ENCODE peak calls at places on chromosomes 11 and 22, in nine cellular contexts. J is activated effector memory CD4-positive, alpha-beta T cell treated with Interleukin-2 at 50 U/mL for 16 hours; G is endodermal cell; I is amniotic stem cell; W is HFF-Myc; C is sciatic nerve; R is activated CD4-positive, alpha-beta T cell treated with anti-CD3 and anti-CD28 coated beads for 48 hours; A is astrocyte of the spinal cord; L is NCI-H524. Y is an unnamed sample.

GRCh38 chr11:77821349-77821851 is 456 bp downstream of the AAMDC start:
- DNase-seq in A (peak), C (peak), G (no peak), R (peak), W (no peak), I (no peak), L (peak), J (peak), Y (no peak)

GRCh38 chr11:57645716-57646085 is 4.0 kb downstream of the YPEL4 start:
- DNase-seq in C (peak), A (no peak), G (peak), I (no peak), R (no peak), L (no peak), W (no peak), J (no peak), Y (no peak)

GRCh38 chr11:65977621-65978390 is 16.3 kb downstream of the SART1 start:
- DNase-seq in W (no peak), C (no peak), J (no peak), A (no peak), R (no peak), I (no peak), L (no peak), G (no peak), Y (no peak)

GRCh38 chr11:93513763-93514162 is 29.4 kb downstream of the SMCO4 start:
- DNase-seq in J (no peak), G (no peak), A (no peak), I (no peak), W (no peak), C (no peak), L (peak), R (no peak), Y (no peak)

GRCh38 chr11:33064033-33064825 is 24.9 kb downstream of the TCP11L1 start:
- DNase-seq in L (no peak), W (no peak), A (no peak), R (no peak), I (no peak), J (no peak), G (peak), C (no peak), Y (no peak)

GRCh38 chr11:129268371-129268770 is 76.2 kb upstream of the ARHGAP32 start:
- DNase-seq in G (no peak), R (no peak), I (no peak), W (no peak), C (no peak), L (peak), A (no peak), J (no peak), Y (no peak)

GRCh38 chr11:9091044-9091936 is at the start of gene SCUBE2:
- DNase-seq in W (no peak), L (no peak), G (peak), C (no peak), R (no peak), I (no peak), A (no peak), J (no peak), Y (no peak)

GRCh38 chr11:80916180-80916811 is 1475.5 kb upstream of the TENM4 start:
- DNase-seq in A (no peak), W (no peak), C (no peak), G (no peak), J (no peak), I (no peak), R (no peak), L (no peak), Y (no peak)

GRCh38 chr22:33917744-33918406 is 2.4 kb downstream of the LARGE1 start:
- DNase-seq in J (no peak), C (no peak), I (no peak), L (peak), A (no peak), R (no peak), G (peak), W (no peak), Y (no peak)

GRCh38 chr11:9405721-9406120 is 21.3 kb downstream of the IPO7 start:
- DNase-seq in I (no peak), G (no peak), L (no peak), C (no peak), A (no peak), J (no peak), R (no peak), W (no peak), Y (no peak)

GRCh38 chr11:93652161-93652597 is 9.3 kb upstream of the CEP295 start:
- DNase-seq in J (no peak), R (peak), L (peak), I (no peak), W (peak), G (peak), A (peak), C (no peak), Y (no peak)

GRCh38 chr11:119432484-119433368 is 9.8 kb upstream of the THY1 start:
- DNase-seq in I (peak), W (peak), A (peak), C (no peak), L (no peak), G (no peak), J (no peak), R (no peak), Y (no peak)

GRCh38 chr11:111840143-111840542 is 31.2 kb downstream of the ALG9 start:
- DNase-seq in G (peak), J (no peak), L (no peak), R (no peak), C (no peak), W (no peak), A (peak), I (no peak), Y (no peak)

GRCh38 chr11:61281581-61282250 is 13.4 kb downstream of the VWCE start:
- DNase-seq in C (peak), I (no peak), R (peak), J (no peak), W (no peak), A (peak), G (peak), L (no peak), Y (peak)

GRCh38 chr11:124415356-124415923 is 9.2 kb downstream of the OR8B4 start:
- DNase-seq in R (no peak), G (no peak), W (peak), L (peak), J (no peak), C (no peak), I (peak), A (peak), Y (peak)

GRCh38 chr22:45864959-45865496 is 111.9 kb downstream of the WNT7B start:
- DNase-seq in G (no peak), W (no peak), I (no peak), A (no peak), C (no peak), L (no peak), J (no peak), R (no peak), Y (no peak)

GRCh38 chr11:102419181-102419580 is 33.4 kb downstream of the TMEM123 start:
- DNase-seq in C (no peak), R (no peak), L (no peak), W (no peak), I (no peak), J (no peak), A (no peak), G (no peak), Y (no peak)

GRCh38 chr11:123258877-123259276 is 63.8 kb upstream of the CLMP start:
- DNase-seq in I (no peak), J (no peak), A (no peak), R (no peak), C (no peak), L (no peak), G (no peak), W (no peak), Y (no peak)

GRCh38 chr11:67071420-67072284 is 15.0 kb downstream of the RHOD start:
- DNase-seq in G (peak), W (no peak), L (peak), R (peak), J (peak), I (no peak), A (peak), C (peak), Y (peak)

GRCh38 chr11:114172871-114173444 is 113.4 kb downstream of the ZBTB16 start:
- DNase-seq in I (no peak), L (no peak), W (no peak), G (no peak), A (no peak), C (no peak), J (no peak), R (no peak), Y (peak)

GRCh38 chr22:40951795-40952602 is 821 bp downstream of the RBX1 start:
- DNase-seq in G (no peak), A (no peak), J (no peak), I (no peak), R (no peak), L (no peak), W (no peak), C (no peak), Y (peak)

GRCh38 chr11:13942908-13943505 is 19.5 kb upstream of the SPON1 start:
- DNase-seq in L (no peak), J (no peak), R (no peak), W (no peak), I (no peak), A (peak), G (no peak), C (no peak), Y (no peak)

GRCh38 chr11:118910309-118911112 is 15.2 kb downstream of the BCL9L start:
- DNase-seq in J (peak), L (no peak), C (peak), W (no peak), I (peak), G (peak), R (peak), A (peak), Y (no peak)

GRCh38 chr11:79332017-79332416 is 108.8 kb downstream of the TENM4 start:
- DNase-seq in R (no peak), A (peak), I (no peak), J (no peak), C (no peak), G (no peak), L (no peak), W (no peak), Y (no peak)

GRCh38 chr11:79708319-79708928 is 267.6 kb upstream of the TENM4 start:
- DNase-seq in L (peak), J (no peak), C (no peak), R (no peak), G (peak), W (peak), I (peak), A (peak), Y (peak)

GRCh38 chr11:92267968-92268367 is 43.4 kb downstream of the FAT3 start:
- DNase-seq in L (no peak), J (no peak), A (no peak), C (no peak), G (no peak), R (no peak), I (no peak), W (no peak), Y (no peak)

GRCh38 chr11:93936416-93936815 is 84.7 kb upstream of the HEPHL1 start:
- DNase-seq in G (no peak), L (no peak), W (no peak), A (no peak), R (no peak), J (no peak), C (no peak), I (no peak), Y (peak)

GRCh38 chr22:42895087-42895486 is 38.0 kb upstream of the ARFGAP3 start:
- DNase-seq in W (no peak), L (no peak), C (no peak), G (no peak), A (no peak), J (no peak), I (no peak), R (peak), Y (no peak)

GRCh38 chr11:116312560-116313340 is 460.0 kb downstream of the BUD13 start:
- DNase-seq in L (peak), C (peak), J (no peak), R (no peak), A (peak), G (no peak), I (no peak), W (peak), Y (peak)

GRCh38 chr11:554824-555499 is 5.6 kb downstream of the LMNTD2 start:
- DNase-seq in G (peak), W (no peak), L (peak), R (peak), A (peak), I (no peak), J (peak), C (no peak), Y (peak)